ENCODE peak calls at places on chromosome 1, in seven cellular contexts. One of them, this sample, is unnamed. For H3K4me1, the result is how much of the 10 kb centered on the place peaks cover.

GRCh38 chr1:208118306-208118705 is 125.9 kb downstream of the PLXNA2 start:
- DNase-seq in uterus: no peak
- DNase-seq in endothelial cell of umbilical vein: no peak
- DNase-seq in kidney: no peak
- DNase-seq in ovary: no peak
- DNase-seq in Peyer's patch: no peak
- DNase-seq in PC-3: no peak
- DNase-seq in this sample: no peak

GRCh38 chr1:42815938-42816599 is 853 bp upstream of the ERMAP start:
- DNase-seq in Peyer's patch: no peak
- DNase-seq in ovary: no peak
- DNase-seq in endothelial cell of umbilical vein: peak
- DNase-seq in kidney: no peak
- DNase-seq in uterus: no peak
- DNase-seq in PC-3: peak
- DNase-seq in this sample: no peak

GRCh38 chr1:154774175-154774855 is 95.8 kb downstream of the KCNN3 start:
- DNase-seq in kidney: no peak
- DNase-seq in PC-3: no peak
- DNase-seq in Peyer's patch: no peak
- DNase-seq in endothelial cell of umbilical vein: no peak
- DNase-seq in ovary: no peak
- DNase-seq in uterus: no peak
- DNase-seq in this sample: no peak

GRCh38 chr1:245592083-245592460 is 437.3 kb downstream of the KIF26B start:
- DNase-seq in uterus: no peak
- DNase-seq in Peyer's patch: no peak
- DNase-seq in PC-3: no peak
- DNase-seq in ovary: no peak
- DNase-seq in kidney: no peak
- DNase-seq in endothelial cell of umbilical vein: no peak
- DNase-seq in this sample: no peak

GRCh38 chr1:201309420-201309819 is 26.1 kb downstream of the PKP1 start:
- DNase-seq in PC-3: peak
- DNase-seq in endothelial cell of umbilical vein: peak
- DNase-seq in Peyer's patch: peak
- DNase-seq in kidney: no peak
- DNase-seq in uterus: peak
- DNase-seq in ovary: no peak
- DNase-seq in this sample: peak

GRCh38 chr1:160646711-160647328 is at the start of gene SLAMF1:
- DNase-seq in kidney: no peak
- DNase-seq in Peyer's patch: peak
- DNase-seq in PC-3: no peak
- DNase-seq in endothelial cell of umbilical vein: no peak
- DNase-seq in uterus: no peak
- DNase-seq in ovary: no peak
- DNase-seq in this sample: no peak

GRCh38 chr1:35111106-35111505 is 31.9 kb downstream of the ZMYM1 start:
- DNase-seq in PC-3: peak
- DNase-seq in uterus: no peak
- DNase-seq in Peyer's patch: no peak
- DNase-seq in ovary: no peak
- DNase-seq in kidney: no peak
- DNase-seq in endothelial cell of umbilical vein: no peak
- DNase-seq in this sample: no peak

GRCh38 chr1:15489052-15489736 is 13.3 kb downstream of the CELA2B start:
- DNase-seq in ovary: no peak
- DNase-seq in kidney: no peak
- DNase-seq in PC-3: no peak
- DNase-seq in endothelial cell of umbilical vein: no peak
- DNase-seq in Peyer's patch: no peak
- DNase-seq in uterus: no peak
- DNase-seq in this sample: no peak

GRCh38 chr1:42096565-42096964 is 56.6 kb upstream of the GUCA2B start:
- DNase-seq in endothelial cell of umbilical vein: no peak
- DNase-seq in PC-3: no peak
- DNase-seq in uterus: no peak
- DNase-seq in Peyer's patch: no peak
- DNase-seq in ovary: no peak
- DNase-seq in kidney: no peak
- DNase-seq in this sample: no peak

GRCh38 chr1:162627662-162628296 is 4.5 kb upstream of the DDR2 start:
- DNase-seq in kidney: no peak
- DNase-seq in PC-3: peak
- DNase-seq in Peyer's patch: no peak
- DNase-seq in ovary: no peak
- DNase-seq in uterus: no peak
- DNase-seq in endothelial cell of umbilical vein: peak
- DNase-seq in this sample: peak

GRCh38 chr1:191528275-191528674 is 630.0 kb upstream of the RGS18 start:
- DNase-seq in Peyer's patch: no peak
- DNase-seq in kidney: no peak
- DNase-seq in PC-3: peak
- DNase-seq in endothelial cell of umbilical vein: no peak
- DNase-seq in uterus: no peak
- DNase-seq in ovary: no peak
- DNase-seq in this sample: no peak

GRCh38 chr1:80917225-80917624 is 883.5 kb upstream of the ADGRL2 start:
- DNase-seq in ovary: no peak
- DNase-seq in PC-3: no peak
- DNase-seq in kidney: no peak
- DNase-seq in endothelial cell of umbilical vein: no peak
- DNase-seq in uterus: no peak
- DNase-seq in Peyer's patch: no peak
- DNase-seq in this sample: no peak

DNA sequence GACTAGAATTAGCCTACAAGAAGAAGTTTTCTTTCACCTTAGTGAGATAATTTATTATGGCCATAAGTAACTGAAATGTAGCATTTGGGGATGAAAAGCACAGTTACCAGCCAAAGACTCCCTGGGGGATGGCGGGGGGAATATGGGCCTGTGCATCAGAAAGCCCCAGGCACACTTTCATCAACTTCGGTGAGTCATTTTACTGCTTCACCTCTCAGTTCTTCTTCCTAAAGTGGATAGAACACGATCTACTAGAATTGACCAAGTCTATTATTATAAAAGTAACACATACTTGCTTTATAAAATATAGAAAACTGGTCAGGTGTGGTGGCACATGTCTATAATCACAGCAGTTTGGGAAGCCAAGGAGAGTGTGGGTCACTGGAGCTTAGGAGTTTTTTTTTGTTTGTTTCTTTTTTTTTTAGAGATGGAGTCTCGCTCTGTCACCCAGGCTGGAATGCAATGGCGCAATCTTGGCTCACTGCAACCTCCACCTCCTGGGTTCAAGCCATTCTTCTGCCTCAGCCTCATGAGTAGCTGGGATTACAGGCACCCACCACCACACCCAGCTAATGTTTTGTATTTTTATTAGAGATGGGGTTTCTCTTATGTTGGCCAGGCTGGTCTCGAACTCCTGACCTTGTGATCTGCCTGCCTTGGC is 141.8 kb downstream of the ZZZ3 start:
- DNase-seq in Peyer's patch: no peak
- DNase-seq in PC-3: peak
- DNase-seq in ovary: no peak
- DNase-seq in kidney: no peak
- DNase-seq in endothelial cell of umbilical vein: no peak
- DNase-seq in uterus: no peak
- DNase-seq in this sample: no peak
- H3K4me1 ChIP-seq in Peyer's patch: under half
- H3K4me1 ChIP-seq in PC-3: half or more
- H3K4me1 ChIP-seq in ovary: under half
- H3K4me1 ChIP-seq in kidney: under half
- H3K4me1 ChIP-seq in endothelial cell of umbilical vein: under half
- H3K4me1 ChIP-seq in uterus: under half
- H3K4me1 ChIP-seq in this sample: under half

GRCh38 chr1:214261206-214262123 is 19.5 kb upstream of the SMYD2 start:
- DNase-seq in kidney: peak
- DNase-seq in Peyer's patch: peak
- DNase-seq in endothelial cell of umbilical vein: peak
- DNase-seq in uterus: peak
- DNase-seq in ovary: peak
- DNase-seq in PC-3: peak
- DNase-seq in this sample: peak
- H3K4me3 ChIP-seq in kidney: no peak
- H3K4me3 ChIP-seq in Peyer's patch: no peak
- H3K4me3 ChIP-seq in endothelial cell of umbilical vein: no peak
- H3K4me3 ChIP-seq in uterus: no peak
- H3K4me3 ChIP-seq in ovary: no peak
- H3K4me3 ChIP-seq in PC-3: peak
- H3K4me3 ChIP-seq in this sample: no peak

DNA sequence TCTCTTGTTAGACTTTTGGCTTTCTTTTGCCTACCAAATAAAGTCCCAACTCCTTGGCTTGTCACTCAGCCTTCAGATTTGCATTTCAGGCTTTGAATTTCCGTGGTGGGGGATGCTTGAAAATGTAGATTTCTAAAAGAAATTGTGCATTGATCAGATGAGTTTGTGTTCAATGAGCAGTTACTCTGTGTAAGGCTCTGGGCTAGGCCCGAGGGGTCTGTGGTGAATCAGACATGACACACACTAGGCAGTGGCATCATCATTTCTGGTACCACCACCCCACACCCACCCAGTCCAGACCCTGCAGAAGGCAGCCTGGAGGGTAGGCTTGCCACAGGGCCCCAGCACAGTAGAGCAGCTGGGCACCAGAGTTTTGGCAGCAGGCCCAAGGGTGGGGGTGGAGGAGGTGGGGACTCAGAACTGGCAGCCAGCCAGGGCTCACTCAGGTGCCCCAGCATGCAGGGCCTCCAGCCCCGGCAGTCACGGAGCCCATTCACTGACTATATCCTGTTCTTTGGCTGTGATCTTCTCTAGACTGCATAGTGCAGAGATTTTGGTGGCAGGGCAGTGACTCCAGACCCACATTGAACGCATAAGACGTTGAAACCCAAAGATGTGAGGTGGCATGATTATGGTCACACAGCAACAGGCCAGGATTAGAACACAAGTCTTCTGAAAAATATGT is 97.2 kb upstream of the ARTN start:
- DNase-seq in endothelial cell of umbilical vein: no peak
- DNase-seq in kidney: peak
- DNase-seq in uterus: peak
- DNase-seq in PC-3: peak
- DNase-seq in ovary: peak
- DNase-seq in Peyer's patch: peak
- DNase-seq in this sample: no peak
- H3K4me1 ChIP-seq in endothelial cell of umbilical vein: under half
- H3K4me1 ChIP-seq in kidney: under half
- H3K4me1 ChIP-seq in uterus: under half
- H3K4me1 ChIP-seq in PC-3: half or more
- H3K4me1 ChIP-seq in ovary: under half
- H3K4me1 ChIP-seq in Peyer's patch: under half
- H3K4me1 ChIP-seq in this sample: under half

GRCh38 chr1:198494658-198495103 is 45.8 kb downstream of the ATP6V1G3 start:
- DNase-seq in Peyer's patch: no peak
- DNase-seq in uterus: no peak
- DNase-seq in ovary: no peak
- DNase-seq in endothelial cell of umbilical vein: no peak
- DNase-seq in kidney: peak
- DNase-seq in PC-3: no peak
- DNase-seq in this sample: no peak

GRCh38 chr1:198493324-198493723 is 47.2 kb downstream of the ATP6V1G3 start:
- DNase-seq in Peyer's patch: no peak
- DNase-seq in endothelial cell of umbilical vein: no peak
- DNase-seq in uterus: no peak
- DNase-seq in PC-3: no peak
- DNase-seq in kidney: peak
- DNase-seq in ovary: no peak
- DNase-seq in this sample: no peak

GRCh38 chr1:198491596-198491995 is 48.9 kb downstream of the ATP6V1G3 start:
- DNase-seq in kidney: no peak
- DNase-seq in uterus: no peak
- DNase-seq in Peyer's patch: no peak
- DNase-seq in endothelial cell of umbilical vein: peak
- DNase-seq in PC-3: no peak
- DNase-seq in ovary: no peak
- DNase-seq in this sample: no peak

GRCh38 chr1:198494139-198494538 is 46.3 kb downstream of the ATP6V1G3 start:
- DNase-seq in kidney: peak
- DNase-seq in uterus: no peak
- DNase-seq in endothelial cell of umbilical vein: no peak
- DNase-seq in PC-3: no peak
- DNase-seq in Peyer's patch: no peak
- DNase-seq in ovary: no peak
- DNase-seq in this sample: no peak

GRCh38 chr1:198492872-198493271 is 47.6 kb downstream of the ATP6V1G3 start:
- DNase-seq in uterus: no peak
- DNase-seq in ovary: no peak
- DNase-seq in Peyer's patch: no peak
- DNase-seq in endothelial cell of umbilical vein: no peak
- DNase-seq in PC-3: peak
- DNase-seq in kidney: no peak
- DNase-seq in this sample: no peak
- H3K4me3 ChIP-seq in uterus: no peak
- H3K4me3 ChIP-seq in ovary: no peak
- H3K4me3 ChIP-seq in Peyer's patch: no peak
- H3K4me3 ChIP-seq in endothelial cell of umbilical vein: no peak
- H3K4me3 ChIP-seq in PC-3: no peak
- H3K4me3 ChIP-seq in kidney: no peak
- H3K4me3 ChIP-seq in this sample: no peak

DNA sequence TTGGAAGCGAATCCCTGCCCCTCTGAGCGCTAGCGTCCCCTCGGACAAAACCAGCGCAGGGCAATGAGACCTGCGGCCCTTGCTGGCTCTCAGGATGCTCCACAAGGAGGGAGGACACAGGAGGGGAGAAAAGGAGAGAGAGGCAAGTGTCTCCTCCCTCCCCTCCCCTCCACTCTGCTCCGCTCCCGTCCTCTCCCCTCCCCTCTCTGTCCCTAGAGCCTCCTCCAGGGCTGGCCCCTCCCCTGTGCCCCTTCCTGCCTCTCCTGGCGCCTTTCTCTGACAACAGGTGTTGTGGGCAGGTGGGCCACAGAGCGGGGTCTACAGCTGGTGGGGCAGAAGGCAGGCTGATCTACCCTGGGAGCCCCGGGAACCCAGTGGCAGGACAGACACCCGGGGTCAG is 35.2 kb downstream of the TP73 start:
- DNase-seq in ovary: no peak
- DNase-seq in Peyer's patch: no peak
- DNase-seq in uterus: no peak
- DNase-seq in endothelial cell of umbilical vein: no peak
- DNase-seq in kidney: no peak
- DNase-seq in PC-3: no peak
- DNase-seq in this sample: no peak
- H3K4me1 ChIP-seq in ovary: under half
- H3K4me1 ChIP-seq in Peyer's patch: under half
- H3K4me1 ChIP-seq in uterus: under half
- H3K4me1 ChIP-seq in endothelial cell of umbilical vein: under half
- H3K4me1 ChIP-seq in kidney: under half
- H3K4me1 ChIP-seq in PC-3: under half
- H3K4me1 ChIP-seq in this sample: under half

DNA sequence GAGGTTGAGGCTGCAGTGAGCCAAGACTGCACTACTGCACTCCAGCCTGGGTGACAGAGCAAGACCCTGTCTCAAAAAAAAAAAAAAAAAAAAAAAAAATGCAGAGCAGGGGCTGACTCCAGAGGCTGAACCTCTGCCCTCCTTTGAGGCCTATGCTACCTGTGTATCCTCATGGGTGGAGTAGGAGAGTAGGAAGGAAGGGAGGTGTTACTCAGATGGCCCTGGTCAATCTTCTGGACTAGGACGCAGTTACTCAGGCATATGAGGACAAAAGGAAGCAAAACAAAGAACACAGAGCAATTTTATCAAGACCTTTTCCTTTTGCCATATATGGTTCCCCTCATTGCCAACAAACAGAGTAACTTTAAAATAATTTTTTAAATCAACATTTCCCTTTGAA is 35.2 kb downstream of the TGFBR3 start:
- DNase-seq in Peyer's patch: no peak
- DNase-seq in endothelial cell of umbilical vein: no peak
- DNase-seq in PC-3: no peak
- DNase-seq in kidney: no peak
- DNase-seq in uterus: no peak
- DNase-seq in ovary: no peak
- DNase-seq in this sample: no peak
- H3K4me3 ChIP-seq in Peyer's patch: no peak
- H3K4me3 ChIP-seq in endothelial cell of umbilical vein: no peak
- H3K4me3 ChIP-seq in PC-3: peak
- H3K4me3 ChIP-seq in kidney: peak
- H3K4me3 ChIP-seq in uterus: peak
- H3K4me3 ChIP-seq in ovary: peak
- H3K4me3 ChIP-seq in this sample: no peak

This sample was measured in iPS DF 6.9.